ENCODE peak calls at places on chromosomes 12 and 14, in nine cellular contexts. O, I, L, J, D, T, F, N and Q are unnamed samples.

GRCh38 chr14:24986206-24986893 is 63.6 kb downstream of the STXBP6 start:
- DNase-seq in O (no peak), I (no peak), L (no peak), J (peak), D (no peak), T (no peak), F (no peak), N (no peak), Q (no peak)

GRCh38 chr14:54769955-54770863 is 132.4 kb downstream of the GCH1 start:
- DNase-seq in O (no peak), I (no peak), L (no peak), J (no peak), D (no peak), T (no peak), F (no peak), N (no peak), Q (no peak)

GRCh38 chr12:10968765-10969456 is 17.8 kb downstream of the TAS2R50 start:
- DNase-seq in O (no peak), I (peak), L (no peak), J (no peak), D (peak), T (peak), F (no peak), N (peak), Q (no peak)

GRCh38 chr12:41437578-41437977 is 249.5 kb downstream of the PDZRN4 start:
- DNase-seq in O (no peak), I (no peak), L (no peak), J (no peak), D (no peak), T (no peak), F (no peak), N (no peak), Q (no peak)

GRCh38 chr14:22545842-22546721 is 42.9 kb downstream of the DAD1 start:
- DNase-seq in O (no peak), I (no peak), L (no peak), J (no peak), D (no peak), T (no peak), F (peak), N (no peak), Q (no peak)

GRCh38 chr14:104107101-104107581 is 21.6 kb downstream of the ASPG start:
- DNase-seq in O (peak), I (no peak), L (no peak), J (no peak), D (no peak), T (no peak), F (no peak), N (no peak), Q (no peak)

GRCh38 chr14:93006484-93007128 is 83.7 kb downstream of the CHGA start:
- DNase-seq in O (no peak), I (no peak), L (no peak), J (no peak), D (no peak), T (no peak), F (no peak), N (no peak), Q (no peak)

GRCh38 chr12:73719223-73719622 is 818.4 kb upstream of the ATXN7L3B start:
- DNase-seq in O (no peak), I (no peak), L (no peak), J (no peak), D (no peak), T (no peak), F (no peak), N (no peak), Q (no peak)

GRCh38 chr14:88326352-88327103 is 3.5 kb upstream of the KCNK10 start:
- DNase-seq in O (no peak), I (no peak), L (no peak), J (no peak), D (no peak), T (no peak), F (peak), N (no peak), Q (no peak)

GRCh38 chr12:3607039-3607719 is 116.2 kb downstream of the PRMT8 start:
- DNase-seq in O (no peak), I (no peak), L (no peak), J (no peak), D (no peak), T (no peak), F (peak), N (no peak), Q (no peak)

GRCh38 chr12:3061129-3061857 is 15.9 kb upstream of the TSPAN9 start:
- DNase-seq in O (no peak), I (no peak), L (no peak), J (no peak), D (no peak), T (no peak), F (no peak), N (no peak), Q (no peak)

GRCh38 chr14:79496701-79497100 is 714.6 kb downstream of the DIO2 start:
- DNase-seq in O (no peak), I (no peak), L (no peak), J (no peak), D (no peak), T (no peak), F (no peak), N (no peak), Q (no peak)

GRCh38 chr14:74549588-74549987 is 56.0 kb downstream of the ISCA2 start:
- DNase-seq in O (no peak), I (no peak), L (peak), J (no peak), D (no peak), T (no peak), F (no peak), N (no peak), Q (no peak)

GRCh38 chr14:93857500-93857899 is 69.2 kb upstream of the PRIMA1 start:
- DNase-seq in O (peak), I (no peak), L (no peak), J (no peak), D (no peak), T (no peak), F (peak), N (no peak), Q (no peak)

GRCh38 chr14:102517412-102518062 is 8.0 kb upstream of the ANKRD9 start:
- DNase-seq in O (no peak), I (no peak), L (no peak), J (no peak), D (no peak), T (no peak), F (peak), N (no peak), Q (no peak)

GRCh38 chr14:89215166-89215940 is 201.7 kb downstream of the FOXN3 start:
- DNase-seq in O (no peak), I (no peak), L (no peak), J (no peak), D (no peak), T (no peak), F (no peak), N (no peak), Q (no peak)

GRCh38 chr12:72282721-72283120 is 10.6 kb downstream of the TRHDE start:
- DNase-seq in O (no peak), I (no peak), L (no peak), J (no peak), D (no peak), T (no peak), F (peak), N (no peak), Q (no peak)

GRCh38 chr14:21308132-21308478 is 28.2 kb downstream of the RPGRIP1 start:
- DNase-seq in O (no peak), I (no peak), L (peak), J (no peak), D (no peak), T (no peak), F (no peak), N (no peak), Q (no peak)

GRCh38 chr14:75022655-75023054 is 19.9 kb downstream of the EIF2B2 start:
- DNase-seq in O (peak), I (no peak), L (peak), J (peak), D (no peak), T (no peak), F (peak), N (no peak), Q (no peak)

GRCh38 chr14:28609228-28609828 is 157.3 kb upstream of the FOXG1 start:
- DNase-seq in O (no peak), I (no peak), L (peak), J (no peak), D (no peak), T (no peak), F (peak), N (no peak), Q (no peak)

GRCh38 chr14:100345711-100346110 is 22.6 kb downstream of the SLC25A47 start:
- DNase-seq in O (no peak), I (no peak), L (no peak), J (no peak), D (no peak), T (no peak), F (no peak), N (no peak), Q (no peak)

GRCh38 chr14:70398706-70399431 is 18.0 kb downstream of the SYNJ2BP start:
- DNase-seq in O (no peak), I (no peak), L (no peak), J (no peak), D (no peak), T (no peak), F (no peak), N (no peak), Q (no peak)

GRCh38 chr12:25189656-25190055 is 5.3 kb downstream of the DNAI7 start:
- DNase-seq in O (no peak), I (no peak), L (no peak), J (no peak), D (no peak), T (no peak), F (no peak), N (no peak), Q (no peak)

GRCh38 chr12:7937867-7938506 is 2.0 kb upstream of the SLC2A3 start:
- DNase-seq in O (no peak), I (no peak), L (peak), J (no peak), D (no peak), T (no peak), F (no peak), N (no peak), Q (no peak)

GRCh38 chr12:24014240-24014639 is 64.8 kb upstream of the SOX5 start:
- DNase-seq in O (no peak), I (no peak), L (no peak), J (no peak), D (no peak), T (no peak), F (peak), N (no peak), Q (no peak)

GRCh38 chr12:24012528-24012927 is 63.1 kb upstream of the SOX5 start:
- DNase-seq in O (no peak), I (peak), L (no peak), J (no peak), D (no peak), T (no peak), F (no peak), N (no peak), Q (no peak)

GRCh38 chr12:24014853-24015590 is 65.6 kb upstream of the SOX5 start:
- DNase-seq in O (no peak), I (no peak), L (no peak), J (no peak), D (no peak), T (no peak), F (peak), N (no peak), Q (no peak)

GRCh38 chr12:24011927-24012326 is 62.5 kb upstream of the SOX5 start:
- DNase-seq in O (no peak), I (no peak), L (no peak), J (no peak), D (no peak), T (no peak), F (no peak), N (no peak), Q (no peak)

GRCh38 chr12:24015771-24016170 is 66.3 kb upstream of the SOX5 start:
- DNase-seq in O (no peak), I (no peak), L (no peak), J (no peak), D (no peak), T (no peak), F (peak), N (no peak), Q (no peak)
- TF ChIP-seq CTCF in O (no peak), I (no peak), L (no peak), J (no peak), D (no peak), T (no peak), F (no peak), N (no peak), Q (no peak)

GRCh38 chr12:121391619-121392324 is 8.1 kb upstream of the RNF34 start:
- DNase-seq in O (no peak), I (peak), L (no peak), J (no peak), D (no peak), T (no peak), F (no peak), N (no peak), Q (no peak)
- H3K27ac ChIP-seq in O (no peak), I (no peak), L (no peak), J (no peak), D (no peak), T (no peak), F (no peak), N (peak), Q (no peak)

DNA sequence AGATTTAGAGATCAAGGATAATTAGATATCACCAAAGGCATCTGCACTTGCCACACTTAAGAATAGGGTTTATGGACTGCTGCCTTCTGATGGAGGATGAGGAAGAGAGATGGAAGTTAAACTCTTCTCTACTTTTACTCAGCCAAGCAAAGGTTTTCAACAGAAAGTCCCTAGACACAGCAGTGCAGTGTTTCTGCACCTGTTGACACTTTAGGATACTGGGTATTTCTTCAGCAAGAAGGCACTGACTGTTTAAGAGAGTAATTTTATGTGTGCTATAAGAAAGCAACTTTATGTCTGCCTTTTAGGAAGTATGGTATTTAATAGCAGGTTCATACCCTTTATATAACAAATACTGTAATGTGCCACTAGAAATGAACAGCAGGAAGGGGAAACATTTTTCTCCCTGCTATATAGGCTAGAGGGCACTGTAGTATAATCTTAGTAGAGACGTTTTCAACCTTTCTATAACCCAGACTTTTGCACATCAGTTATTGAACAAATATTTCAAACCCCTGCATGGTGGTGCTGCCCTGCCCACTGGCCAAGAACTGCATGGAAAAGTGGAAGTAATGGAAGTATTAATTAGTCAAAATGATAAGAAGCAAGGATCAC is 225.0 kb upstream of the GRIP1 start:
- DNase-seq in O (no peak), I (no peak), L (no peak), J (no peak), D (no peak), T (no peak), F (no peak), N (no peak), Q (no peak)
- TF ChIP-seq CTCF in O (no peak), I (peak), L (peak), J (no peak), D (no peak), T (no peak), F (peak), N (no peak), Q (no peak)

DNA sequence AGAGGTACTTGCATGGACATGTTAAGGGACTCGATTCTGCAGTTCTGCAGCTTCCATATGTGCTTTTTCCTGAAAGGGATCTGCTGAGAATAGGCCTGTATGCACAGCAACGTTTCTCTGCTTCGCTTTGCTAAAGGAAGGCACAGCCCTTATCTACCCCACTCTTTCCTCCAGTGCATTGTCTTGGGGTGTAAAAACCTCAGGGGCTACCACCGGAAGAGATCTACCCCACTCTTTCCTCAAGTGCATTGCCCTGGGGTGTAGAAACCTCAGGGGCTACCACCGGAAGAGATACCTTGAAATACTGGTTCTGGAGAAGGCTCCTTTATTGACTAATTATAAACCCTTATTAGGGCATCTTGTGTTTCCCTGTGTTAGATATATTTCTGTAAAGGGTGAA is 52.9 kb downstream of the SEL1L start:
- DNase-seq in O (no peak), I (no peak), L (no peak), J (no peak), D (no peak), T (no peak), F (no peak), N (no peak), Q (no peak)
- H3K27ac ChIP-seq in O (no peak), I (no peak), L (no peak), J (no peak), D (no peak), T (no peak), F (no peak), N (no peak), Q (no peak)

GRCh38 chr12:116366824-116367223 is 89.3 kb upstream of the MED13L start:
- DNase-seq in O (no peak), I (no peak), L (no peak), J (no peak), D (no peak), T (no peak), F (no peak), N (no peak), Q (no peak)

GRCh38 chr12:116365114-116365513 is 87.6 kb upstream of the MED13L start:
- DNase-seq in O (no peak), I (no peak), L (peak), J (no peak), D (no peak), T (no peak), F (no peak), N (no peak), Q (no peak)

GRCh38 chr12:116365606-116366455 is 88.3 kb upstream of the MED13L start:
- DNase-seq in O (no peak), I (no peak), L (no peak), J (no peak), D (no peak), T (no peak), F (no peak), N (no peak), Q (no peak)

GRCh38 chr12:116368196-116369194 is 91.0 kb upstream of the MED13L start:
- DNase-seq in O (no peak), I (no peak), L (peak), J (no peak), D (no peak), T (no peak), F (no peak), N (peak), Q (no peak)

GRCh38 chr12:116366456-116366776 is 88.9 kb upstream of the MED13L start:
- DNase-seq in O (no peak), I (no peak), L (peak), J (no peak), D (no peak), T (no peak), F (peak), N (no peak), Q (no peak)
- TF ChIP-seq CTCF in O (no peak), I (no peak), L (no peak), J (no peak), D (no peak), T (no peak), F (no peak), N (no peak), Q (no peak)

GRCh38 chr12:53589423-53589822 is 36.8 kb downstream of the ATF7 start:
- DNase-seq in O (no peak), I (no peak), L (no peak), J (no peak), D (no peak), T (no peak), F (no peak), N (no peak), Q (no peak)
- H3K27ac ChIP-seq in O (no peak), I (no peak), L (no peak), J (no peak), D (no peak), T (no peak), F (no peak), N (no peak), Q (no peak)

DNA sequence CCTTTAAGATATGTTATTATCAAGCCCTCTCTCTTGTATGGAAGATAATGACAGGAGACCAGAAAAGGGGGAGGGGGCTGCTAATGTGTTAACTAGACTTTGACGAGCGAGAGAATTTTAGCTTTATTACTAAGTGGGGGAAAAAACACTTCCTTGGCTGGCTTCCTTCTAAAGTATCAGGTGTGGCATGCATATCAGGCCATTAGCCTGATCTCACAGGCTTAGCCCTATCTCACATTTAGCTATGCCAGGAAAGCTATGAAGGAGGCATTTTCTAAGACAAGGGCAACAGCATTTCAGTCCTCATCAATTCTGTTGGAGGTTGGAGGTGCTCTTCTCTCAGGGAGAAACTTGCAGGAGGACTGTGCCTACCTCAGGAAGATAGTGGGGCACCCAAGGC is 9.9 kb downstream of the SSPN start:
- DNase-seq in O (no peak), I (no peak), L (no peak), J (no peak), D (no peak), T (no peak), F (no peak), N (no peak), Q (no peak)
- TF ChIP-seq CTCF in O (no peak), I (no peak), L (no peak), J (no peak), D (no peak), T (no peak), F (no peak), N (no peak), Q (no peak)

DNA sequence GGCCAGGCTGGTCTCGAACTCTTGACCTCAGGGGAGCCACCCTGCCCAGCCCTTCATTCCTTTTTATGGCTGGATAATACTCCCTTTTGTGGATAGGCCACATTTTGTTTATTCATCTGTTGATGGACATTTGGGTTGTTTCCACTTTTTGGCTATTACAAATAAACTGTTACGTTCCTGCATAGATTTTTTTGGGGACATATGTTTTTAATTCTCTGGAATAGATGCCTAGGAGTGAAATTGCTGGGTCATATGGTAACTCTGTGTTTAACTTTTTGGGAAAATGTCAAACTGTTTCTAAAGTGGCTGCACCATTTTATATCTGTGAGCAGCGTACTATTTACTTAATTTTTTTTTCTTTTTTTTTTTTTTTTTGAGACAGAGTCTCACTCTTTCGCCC is 9.8 kb downstream of the KMT5A start:
- DNase-seq in O (no peak), I (no peak), L (no peak), J (no peak), D (no peak), T (no peak), F (no peak), N (no peak), Q (no peak)
- H3K27ac ChIP-seq in O (no peak), I (no peak), L (no peak), J (no peak), D (no peak), T (peak), F (no peak), N (no peak), Q (no peak)

GRCh38 chr12:18631339-18631738 is 106.5 kb downstream of the PLCZ1 start:
- DNase-seq in O (no peak), I (no peak), L (no peak), J (no peak), D (no peak), T (no peak), F (no peak), N (no peak), Q (no peak)
- TF ChIP-seq CTCF in O (no peak), I (no peak), L (no peak), J (no peak), D (no peak), T (no peak), F (no peak), N (no peak), Q (no peak)